ENCODE peak calls at places on chromosomes 2 and 18, in nine cellular contexts. One of them, this sample, is unnamed.
A peak's percentile ranks its signal among the peaks of the same experiment; 100 is the strongest.

GRCh38 chr2:231533086-231533776 is 3.0 kb upstream of the NMUR1 start:
- DNase-seq in pancreas: no peak
- DNase-seq in NCI-H460: no peak
- DNase-seq in A172: no peak
- DNase-seq in activated CD8-positive, alpha-beta memory T cell treated with anti-CD3 and anti-CD28 coated beads, Interleukin-2, amount 10 ng/mL, durations not matched to agents 7 days and 5 days: no peak
- DNase-seq in endodermal cell: peak; percentile 65
- DNase-seq in GM18507: no peak
- DNase-seq in CD8-positive, alpha-beta T cell: no peak
- DNase-seq in kidney: no peak
- DNase-seq in this sample: peak; percentile 48

GRCh38 chr2:71930073-71930681 is 217.5 kb downstream of the CYP26B1 start:
- DNase-seq in pancreas: no peak
- DNase-seq in NCI-H460: no peak
- DNase-seq in A172: no peak
- DNase-seq in activated CD8-positive, alpha-beta memory T cell treated with anti-CD3 and anti-CD28 coated beads, Interleukin-2, amount 10 ng/mL, durations not matched to agents 7 days and 5 days: peak; percentile 30
- DNase-seq in endodermal cell: peak; percentile 33
- DNase-seq in GM18507: no peak
- DNase-seq in CD8-positive, alpha-beta T cell: peak; percentile 23
- DNase-seq in kidney: no peak
- DNase-seq in this sample: peak; percentile 76

GRCh38 chr2:589551-589950 is 87.7 kb downstream of the TMEM18 start:
- DNase-seq in pancreas: no peak
- DNase-seq in NCI-H460: no peak
- DNase-seq in A172: no peak
- DNase-seq in activated CD8-positive, alpha-beta memory T cell treated with anti-CD3 and anti-CD28 coated beads, Interleukin-2, amount 10 ng/mL, durations not matched to agents 7 days and 5 days: no peak
- DNase-seq in endodermal cell: peak; percentile 59
- DNase-seq in GM18507: no peak
- DNase-seq in CD8-positive, alpha-beta T cell: no peak
- DNase-seq in kidney: peak; percentile 75
- DNase-seq in this sample: no peak

GRCh38 chr2:235594041-235594440 is 100.2 kb downstream of the AGAP1 start:
- DNase-seq in pancreas: no peak
- DNase-seq in NCI-H460: peak; percentile 75
- DNase-seq in A172: peak; percentile 72
- DNase-seq in activated CD8-positive, alpha-beta memory T cell treated with anti-CD3 and anti-CD28 coated beads, Interleukin-2, amount 10 ng/mL, durations not matched to agents 7 days and 5 days: no peak
- DNase-seq in endodermal cell: no peak
- DNase-seq in GM18507: no peak
- DNase-seq in CD8-positive, alpha-beta T cell: no peak
- DNase-seq in kidney: no peak
- DNase-seq in this sample: no peak

GRCh38 chr2:109318150-109318948 is 189.3 kb downstream of the SH3RF3 start:
- DNase-seq in pancreas: peak; percentile 25
- DNase-seq in NCI-H460: no peak
- DNase-seq in A172: peak; percentile 77
- DNase-seq in activated CD8-positive, alpha-beta memory T cell treated with anti-CD3 and anti-CD28 coated beads, Interleukin-2, amount 10 ng/mL, durations not matched to agents 7 days and 5 days: no peak
- DNase-seq in endodermal cell: no peak
- DNase-seq in GM18507: no peak
- DNase-seq in CD8-positive, alpha-beta T cell: no peak
- DNase-seq in kidney: peak; percentile 94
- DNase-seq in this sample: peak; percentile 95

GRCh38 chr2:53422979-53423378 is 344.6 kb upstream of the CHAC2 start:
- DNase-seq in pancreas: peak; percentile 7
- DNase-seq in NCI-H460: peak; percentile 20
- DNase-seq in A172: peak; percentile 23
- DNase-seq in activated CD8-positive, alpha-beta memory T cell treated with anti-CD3 and anti-CD28 coated beads, Interleukin-2, amount 10 ng/mL, durations not matched to agents 7 days and 5 days: no peak
- DNase-seq in endodermal cell: peak; percentile 79
- DNase-seq in GM18507: peak; percentile 2
- DNase-seq in CD8-positive, alpha-beta T cell: no peak
- DNase-seq in kidney: no peak
- DNase-seq in this sample: no peak

GRCh38 chr18:59767732-59768131 is 70.5 kb upstream of the CCBE1 start:
- DNase-seq in pancreas: no peak
- DNase-seq in NCI-H460: no peak
- DNase-seq in A172: no peak
- DNase-seq in activated CD8-positive, alpha-beta memory T cell treated with anti-CD3 and anti-CD28 coated beads, Interleukin-2, amount 10 ng/mL, durations not matched to agents 7 days and 5 days: no peak
- DNase-seq in endodermal cell: no peak
- DNase-seq in GM18507: no peak
- DNase-seq in CD8-positive, alpha-beta T cell: no peak
- DNase-seq in kidney: no peak
- DNase-seq in this sample: no peak

GRCh38 chr18:12233378-12233777 is 20.8 kb upstream of the CIDEA start:
- DNase-seq in pancreas: no peak
- DNase-seq in NCI-H460: no peak
- DNase-seq in A172: peak; percentile 73
- DNase-seq in activated CD8-positive, alpha-beta memory T cell treated with anti-CD3 and anti-CD28 coated beads, Interleukin-2, amount 10 ng/mL, durations not matched to agents 7 days and 5 days: no peak
- DNase-seq in endodermal cell: no peak
- DNase-seq in GM18507: no peak
- DNase-seq in CD8-positive, alpha-beta T cell: no peak
- DNase-seq in kidney: no peak
- DNase-seq in this sample: no peak

GRCh38 chr2:121236101-121236640 is 48.8 kb downstream of the TFCP2L1 start:
- DNase-seq in pancreas: no peak
- DNase-seq in NCI-H460: no peak
- DNase-seq in A172: no peak
- DNase-seq in activated CD8-positive, alpha-beta memory T cell treated with anti-CD3 and anti-CD28 coated beads, Interleukin-2, amount 10 ng/mL, durations not matched to agents 7 days and 5 days: no peak
- DNase-seq in endodermal cell: no peak
- DNase-seq in GM18507: no peak
- DNase-seq in CD8-positive, alpha-beta T cell: no peak
- DNase-seq in kidney: peak; percentile 38
- DNase-seq in this sample: peak; percentile 58

GRCh38 chr2:216086207-216086893 is 4.6 kb downstream of the TMEM169 start:
- DNase-seq in pancreas: no peak
- DNase-seq in NCI-H460: no peak
- DNase-seq in A172: no peak
- DNase-seq in activated CD8-positive, alpha-beta memory T cell treated with anti-CD3 and anti-CD28 coated beads, Interleukin-2, amount 10 ng/mL, durations not matched to agents 7 days and 5 days: no peak
- DNase-seq in endodermal cell: no peak
- DNase-seq in GM18507: no peak
- DNase-seq in CD8-positive, alpha-beta T cell: no peak
- DNase-seq in kidney: no peak
- DNase-seq in this sample: no peak

GRCh38 chr18:67862069-67862468 is 345.5 kb upstream of the DSEL start:
- DNase-seq in pancreas: no peak
- DNase-seq in NCI-H460: no peak
- DNase-seq in A172: no peak
- DNase-seq in activated CD8-positive, alpha-beta memory T cell treated with anti-CD3 and anti-CD28 coated beads, Interleukin-2, amount 10 ng/mL, durations not matched to agents 7 days and 5 days: no peak
- DNase-seq in endodermal cell: no peak
- DNase-seq in GM18507: no peak
- DNase-seq in CD8-positive, alpha-beta T cell: no peak
- DNase-seq in kidney: no peak
- DNase-seq in this sample: no peak